ENCODE peak calls at places on chromosomes 1 and 21, in six cellular contexts. U is NCI-H1417, M is DMS79 treated with DMSO at 0.1 percent for 48 hours, B is lung microvascular endothelial cell, V is left ventricle myocardium inferior, H is H54. Q is an unnamed sample.

GRCh38 chr1:53678507-53678906 is 60.5 kb downstream of the GLIS1 start:
- DNase-seq in U (no peak), M (no peak), B (no peak), V (peak), H (no peak), Q (no peak)

GRCh38 chr1:62208970-62209369 is 14.3 kb downstream of the L1TD1 start:
- DNase-seq in U (no peak), M (no peak), B (no peak), V (no peak), H (no peak), Q (no peak)

GRCh38 chr1:28180310-28181305 is 4.1 kb upstream of the PTAFR start:
- DNase-seq in U (no peak), M (no peak), B (no peak), V (no peak), H (no peak), Q (no peak)

GRCh38 chr21:26070822-26071425 is 99.6 kb downstream of the APP start:
- DNase-seq in U (no peak), M (peak), B (no peak), V (no peak), H (no peak), Q (no peak)

GRCh38 chr1:182141040-182141439 is 79.5 kb upstream of the ZNF648 start:
- DNase-seq in U (no peak), M (no peak), B (no peak), V (no peak), H (no peak), Q (no peak)

GRCh38 chr1:23098463-23099170 is 70.0 kb downstream of the LUZP1 start:
- DNase-seq in U (peak), M (peak), B (peak), V (peak), H (no peak), Q (peak)

GRCh38 chr1:27949027-27949426 is 10.7 kb upstream of the XKR8 start:
- DNase-seq in U (no peak), M (no peak), B (no peak), V (no peak), H (no peak), Q (no peak)

GRCh38 chr1:113434874-113435175 is 44.5 kb downstream of the MAGI3 start:
- DNase-seq in U (no peak), M (no peak), B (no peak), V (no peak), H (no peak), Q (no peak)

GRCh38 chr1:244335456-244335855 is 116.3 kb downstream of the ADSS2 start:
- DNase-seq in U (no peak), M (no peak), B (no peak), V (no peak), H (no peak), Q (no peak)

Q was measured in H1.